ENCODE peak calls at places on chromosomes 2 and 18, in ten cellular contexts. One of them, this sample, is unnamed. For H3K4me1, the result is how much of the 10 kb centered on the place peaks cover.

GRCh38 chr2:110755494-110756078 is 23.2 kb downstream of the ACOXL start:
- DNase-seq in GM23338: no peak
- DNase-seq in SJSA1: no peak
- DNase-seq in right atrium auricular region: no peak
- DNase-seq in psoas muscle: no peak
- DNase-seq in SK-N-SH: peak
- DNase-seq in pancreas: no peak
- DNase-seq in neural progenitor cell: no peak
- DNase-seq in left ventricle myocardium inferior: no peak
- DNase-seq in GM12878: no peak
- DNase-seq in this sample: no peak

GRCh38 chr2:25437881-25438662 is 96.3 kb upstream of the DNMT3A start:
- DNase-seq in neural progenitor cell: no peak
- DNase-seq in pancreas: no peak
- DNase-seq in SK-N-SH: no peak
- DNase-seq in left ventricle myocardium inferior: no peak
- DNase-seq in GM12878: no peak
- DNase-seq in psoas muscle: no peak
- DNase-seq in right atrium auricular region: no peak
- DNase-seq in SJSA1: no peak
- DNase-seq in GM23338: no peak
- DNase-seq in this sample: no peak

GRCh38 chr2:33238111-33238510 is 238.3 kb upstream of the RASGRP3 start:
- DNase-seq in psoas muscle: no peak
- DNase-seq in GM23338: no peak
- DNase-seq in right atrium auricular region: no peak
- DNase-seq in neural progenitor cell: no peak
- DNase-seq in left ventricle myocardium inferior: no peak
- DNase-seq in SJSA1: no peak
- DNase-seq in GM12878: no peak
- DNase-seq in pancreas: no peak
- DNase-seq in SK-N-SH: no peak
- DNase-seq in this sample: no peak

GRCh38 chr2:75570948-75571729 is 10.4 kb upstream of the EVA1A start:
- DNase-seq in SJSA1: peak
- DNase-seq in pancreas: peak
- DNase-seq in SK-N-SH: no peak
- DNase-seq in psoas muscle: no peak
- DNase-seq in left ventricle myocardium inferior: no peak
- DNase-seq in GM12878: no peak
- DNase-seq in neural progenitor cell: no peak
- DNase-seq in GM23338: no peak
- DNase-seq in right atrium auricular region: no peak
- DNase-seq in this sample: no peak

GRCh38 chr2:220510668-220511067 is 883.2 kb downstream of the SLC4A3 start:
- DNase-seq in left ventricle myocardium inferior: no peak
- DNase-seq in SJSA1: peak
- DNase-seq in SK-N-SH: no peak
- DNase-seq in right atrium auricular region: no peak
- DNase-seq in GM23338: no peak
- DNase-seq in neural progenitor cell: no peak
- DNase-seq in psoas muscle: no peak
- DNase-seq in GM12878: no peak
- DNase-seq in pancreas: no peak
- DNase-seq in this sample: no peak

GRCh38 chr2:146837857-146838256 is 1007.0 kb upstream of the ACVR2A start:
- DNase-seq in left ventricle myocardium inferior: no peak
- DNase-seq in right atrium auricular region: no peak
- DNase-seq in pancreas: no peak
- DNase-seq in neural progenitor cell: no peak
- DNase-seq in psoas muscle: no peak
- DNase-seq in SK-N-SH: no peak
- DNase-seq in SJSA1: no peak
- DNase-seq in GM23338: no peak
- DNase-seq in GM12878: no peak
- DNase-seq in this sample: no peak

GRCh38 chr18:48875942-48876511 is 74.7 kb downstream of the SMAD7 start:
- DNase-seq in GM12878: no peak
- DNase-seq in SK-N-SH: peak
- DNase-seq in neural progenitor cell: peak
- DNase-seq in right atrium auricular region: no peak
- DNase-seq in GM23338: peak
- DNase-seq in SJSA1: no peak
- DNase-seq in psoas muscle: no peak
- DNase-seq in left ventricle myocardium inferior: no peak
- DNase-seq in pancreas: no peak
- DNase-seq in this sample: peak

GRCh38 chr2:241498115-241499070 is 10.0 kb downstream of the STK25 start:
- DNase-seq in GM12878: no peak
- DNase-seq in right atrium auricular region: no peak
- DNase-seq in GM23338: no peak
- DNase-seq in left ventricle myocardium inferior: no peak
- DNase-seq in SK-N-SH: no peak
- DNase-seq in psoas muscle: no peak
- DNase-seq in neural progenitor cell: no peak
- DNase-seq in pancreas: no peak
- DNase-seq in SJSA1: no peak
- DNase-seq in this sample: peak

GRCh38 chr2:714005-714741 is 37.0 kb upstream of the TMEM18 start:
- DNase-seq in right atrium auricular region: no peak
- DNase-seq in left ventricle myocardium inferior: no peak
- DNase-seq in SK-N-SH: peak
- DNase-seq in psoas muscle: no peak
- DNase-seq in GM23338: peak
- DNase-seq in pancreas: peak
- DNase-seq in neural progenitor cell: peak
- DNase-seq in GM12878: peak
- DNase-seq in SJSA1: peak
- DNase-seq in this sample: peak

GRCh38 chr2:26697425-26697824 is 4.9 kb downstream of the KCNK3 start:
- DNase-seq in SK-N-SH: no peak
- DNase-seq in right atrium auricular region: no peak
- DNase-seq in GM12878: no peak
- DNase-seq in GM23338: no peak
- DNase-seq in left ventricle myocardium inferior: no peak
- DNase-seq in pancreas: peak
- DNase-seq in SJSA1: no peak
- DNase-seq in neural progenitor cell: no peak
- DNase-seq in psoas muscle: no peak
- DNase-seq in this sample: no peak

GRCh38 chr2:224865016-224865415 is 148.9 kb upstream of the CCDC195 start:
- DNase-seq in SJSA1: no peak
- DNase-seq in GM23338: no peak
- DNase-seq in right atrium auricular region: no peak
- DNase-seq in SK-N-SH: peak
- DNase-seq in neural progenitor cell: no peak
- DNase-seq in left ventricle myocardium inferior: no peak
- DNase-seq in pancreas: no peak
- DNase-seq in GM12878: no peak
- DNase-seq in psoas muscle: no peak
- DNase-seq in this sample: no peak

GRCh38 chr2:188332619-188333018 is 40.9 kb downstream of the GULP1 start:
- DNase-seq in GM23338: no peak
- DNase-seq in left ventricle myocardium inferior: no peak
- DNase-seq in pancreas: no peak
- DNase-seq in SK-N-SH: no peak
- DNase-seq in right atrium auricular region: no peak
- DNase-seq in SJSA1: no peak
- DNase-seq in GM12878: no peak
- DNase-seq in psoas muscle: no peak
- DNase-seq in neural progenitor cell: no peak
- DNase-seq in this sample: no peak

GRCh38 chr2:188328419-188328818 is 36.7 kb downstream of the GULP1 start:
- DNase-seq in GM12878: no peak
- DNase-seq in SK-N-SH: no peak
- DNase-seq in right atrium auricular region: no peak
- DNase-seq in GM23338: no peak
- DNase-seq in neural progenitor cell: no peak
- DNase-seq in SJSA1: no peak
- DNase-seq in left ventricle myocardium inferior: no peak
- DNase-seq in pancreas: no peak
- DNase-seq in psoas muscle: no peak
- DNase-seq in this sample: no peak

GRCh38 chr2:188333751-188334524 is 42.3 kb downstream of the GULP1 start:
- DNase-seq in right atrium auricular region: no peak
- DNase-seq in GM12878: no peak
- DNase-seq in SJSA1: peak
- DNase-seq in GM23338: no peak
- DNase-seq in neural progenitor cell: peak
- DNase-seq in pancreas: no peak
- DNase-seq in left ventricle myocardium inferior: peak
- DNase-seq in SK-N-SH: no peak
- DNase-seq in psoas muscle: no peak
- DNase-seq in this sample: peak

GRCh38 chr2:188327518-188328205 is 36.0 kb downstream of the GULP1 start:
- DNase-seq in psoas muscle: no peak
- DNase-seq in GM12878: no peak
- DNase-seq in pancreas: no peak
- DNase-seq in GM23338: no peak
- DNase-seq in right atrium auricular region: no peak
- DNase-seq in SJSA1: no peak
- DNase-seq in left ventricle myocardium inferior: no peak
- DNase-seq in SK-N-SH: no peak
- DNase-seq in neural progenitor cell: no peak
- DNase-seq in this sample: no peak

DNA sequence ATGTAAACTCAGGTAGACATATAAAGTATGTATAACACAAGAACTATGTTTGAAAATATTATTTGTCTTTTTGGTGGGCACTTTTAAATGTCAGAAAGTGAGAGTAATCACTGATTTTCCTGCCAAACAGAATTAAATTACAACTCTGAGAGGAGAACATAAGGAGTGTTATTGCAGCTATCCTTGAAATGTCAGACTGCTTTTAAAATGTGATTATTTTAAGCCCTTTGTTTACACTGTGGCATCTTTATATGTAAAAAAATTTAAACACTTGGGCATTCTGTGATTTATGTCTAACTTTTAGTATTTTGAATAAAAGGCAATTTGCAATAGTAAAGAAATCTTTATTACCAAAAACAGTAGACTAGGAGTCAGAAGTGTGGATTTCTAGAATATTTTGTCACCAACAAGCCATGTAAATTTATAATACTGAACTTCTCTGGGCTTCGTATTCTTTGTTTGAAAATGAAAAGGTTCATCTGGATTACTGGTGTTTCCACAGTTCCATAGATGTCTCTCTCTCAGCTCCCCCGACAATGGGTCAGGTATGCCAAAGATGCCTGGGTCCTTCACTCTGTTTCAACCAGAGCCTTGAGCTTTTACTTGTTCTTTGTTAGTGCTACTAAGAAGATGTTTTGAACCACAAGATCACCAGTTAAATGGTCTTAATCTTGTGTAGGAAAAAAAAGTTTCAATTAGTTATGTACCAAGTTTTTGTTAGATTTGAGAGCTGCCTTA is 38.8 kb downstream of the GULP1 start:
- DNase-seq in GM23338: peak
- DNase-seq in SK-N-SH: no peak
- DNase-seq in GM12878: no peak
- DNase-seq in pancreas: no peak
- DNase-seq in neural progenitor cell: peak
- DNase-seq in SJSA1: no peak
- DNase-seq in right atrium auricular region: no peak
- DNase-seq in psoas muscle: no peak
- DNase-seq in left ventricle myocardium inferior: no peak
- DNase-seq in this sample: no peak
- H3K4me1 ChIP-seq in GM23338: half or more
- H3K4me1 ChIP-seq in SK-N-SH: under half
- H3K4me1 ChIP-seq in GM12878: under half
- H3K4me1 ChIP-seq in pancreas: under half
- H3K4me1 ChIP-seq in neural progenitor cell: half or more
- H3K4me1 ChIP-seq in SJSA1: under half
- H3K4me1 ChIP-seq in right atrium auricular region: under half
- H3K4me1 ChIP-seq in psoas muscle: half or more
- H3K4me1 ChIP-seq in left ventricle myocardium inferior: under half
- H3K4me1 ChIP-seq in this sample: under half

GRCh38 chr18:75923169-75923568 is 495.7 kb upstream of the SMIM21 start:
- DNase-seq in right atrium auricular region: peak
- DNase-seq in GM12878: no peak
- DNase-seq in left ventricle myocardium inferior: peak
- DNase-seq in neural progenitor cell: no peak
- DNase-seq in GM23338: no peak
- DNase-seq in SK-N-SH: no peak
- DNase-seq in psoas muscle: peak
- DNase-seq in SJSA1: peak
- DNase-seq in pancreas: peak
- DNase-seq in this sample: peak
- H3K4me1 ChIP-seq in right atrium auricular region: under half
- H3K4me1 ChIP-seq in GM12878: under half
- H3K4me1 ChIP-seq in left ventricle myocardium inferior: under half
- H3K4me1 ChIP-seq in neural progenitor cell: under half
- H3K4me1 ChIP-seq in GM23338: under half
- H3K4me1 ChIP-seq in SK-N-SH: under half
- H3K4me1 ChIP-seq in psoas muscle: under half
- H3K4me1 ChIP-seq in SJSA1: under half
- H3K4me1 ChIP-seq in pancreas: under half
- H3K4me1 ChIP-seq in this sample: under half

DNA sequence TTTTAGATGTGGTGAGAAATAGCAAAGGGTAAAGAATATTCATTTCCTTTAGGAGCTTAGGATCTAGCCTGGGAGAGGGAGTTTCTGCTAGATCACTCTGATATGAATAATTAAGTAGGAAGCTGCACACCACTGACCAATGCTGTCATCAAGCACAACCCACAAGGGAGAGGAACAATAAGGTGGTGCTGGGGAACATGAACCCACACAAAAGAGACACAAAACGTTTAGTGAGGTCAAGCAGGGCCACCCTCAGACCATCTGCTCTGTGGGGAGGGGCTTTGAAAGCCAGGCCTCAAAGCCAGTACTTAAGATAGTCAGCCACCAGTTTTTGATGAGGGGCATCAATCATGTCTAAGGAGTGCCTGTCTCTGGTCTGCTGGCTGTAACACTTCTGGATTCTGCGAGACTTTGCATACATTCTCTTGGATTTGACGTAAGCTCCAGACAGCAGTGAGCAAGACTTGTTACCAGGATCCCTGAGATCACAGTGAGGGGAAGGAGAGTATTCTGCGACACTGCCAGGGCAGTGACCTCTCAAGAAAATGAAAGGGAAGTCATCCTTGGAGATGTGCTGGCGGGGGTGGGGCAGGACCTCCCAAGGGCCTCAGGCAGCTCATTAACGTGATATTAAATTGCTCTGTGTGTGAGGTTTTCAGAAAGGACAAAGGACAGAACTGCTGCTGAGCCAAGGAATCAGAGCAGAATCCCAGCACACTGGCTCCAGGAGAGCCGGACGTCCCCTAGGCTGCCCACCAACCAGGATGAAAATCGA is 126.9 kb downstream of the CCBE1 start:
- DNase-seq in GM12878: no peak
- DNase-seq in right atrium auricular region: no peak
- DNase-seq in SJSA1: no peak
- DNase-seq in left ventricle myocardium inferior: no peak
- DNase-seq in neural progenitor cell: peak
- DNase-seq in SK-N-SH: no peak
- DNase-seq in pancreas: no peak
- DNase-seq in GM23338: no peak
- DNase-seq in psoas muscle: no peak
- DNase-seq in this sample: no peak
- H3K4me1 ChIP-seq in GM12878: under half
- H3K4me1 ChIP-seq in right atrium auricular region: under half
- H3K4me1 ChIP-seq in SJSA1: under half
- H3K4me1 ChIP-seq in left ventricle myocardium inferior: under half
- H3K4me1 ChIP-seq in neural progenitor cell: under half
- H3K4me1 ChIP-seq in SK-N-SH: under half
- H3K4me1 ChIP-seq in pancreas: under half
- H3K4me1 ChIP-seq in GM23338: under half
- H3K4me1 ChIP-seq in psoas muscle: under half
- H3K4me1 ChIP-seq in this sample: under half

GRCh38 chr2:150872919-150873772 is 385.7 kb upstream of the RND3 start:
- DNase-seq in SJSA1: peak
- DNase-seq in psoas muscle: no peak
- DNase-seq in SK-N-SH: peak
- DNase-seq in GM12878: no peak
- DNase-seq in right atrium auricular region: no peak
- DNase-seq in left ventricle myocardium inferior: no peak
- DNase-seq in pancreas: no peak
- DNase-seq in GM23338: peak
- DNase-seq in neural progenitor cell: peak
- DNase-seq in this sample: no peak
- H3K4me1 ChIP-seq in SJSA1: under half
- H3K4me1 ChIP-seq in psoas muscle: under half
- H3K4me1 ChIP-seq in SK-N-SH: under half
- H3K4me1 ChIP-seq in GM12878: under half
- H3K4me1 ChIP-seq in right atrium auricular region: under half
- H3K4me1 ChIP-seq in left ventricle myocardium inferior: under half
- H3K4me1 ChIP-seq in pancreas: under half
- H3K4me1 ChIP-seq in GM23338: half or more
- H3K4me1 ChIP-seq in neural progenitor cell: under half
- H3K4me1 ChIP-seq in this sample: under half

This sample was measured in right cardiac atrium.